ENCODE peak calls at places on chromosomes 2 and 18, in ten cellular contexts. V, N, R, D, C, Z, E, A, T and B are unnamed samples.

GRCh38 chr18:41737218-41737617 is 217.8 kb upstream of the PIK3C3 start:
- DNase-seq in V (no peak), N (no peak), R (no peak), D (no peak), C (no peak), Z (no peak), E (no peak), A (no peak), T (no peak), B (no peak)

GRCh38 chr2:7835693-7836680 is 845.9 kb upstream of the ID2 start:
- DNase-seq in V (no peak), N (peak), R (no peak), D (no peak), C (no peak), Z (no peak), E (no peak), A (no peak), T (no peak), B (no peak)

GRCh38 chr2:174775586-174775985 is 11.3 kb upstream of the CHRNA1 start:
- DNase-seq in V (no peak), N (no peak), R (no peak), D (no peak), C (no peak), Z (no peak), E (no peak), A (no peak), T (no peak), B (no peak)

GRCh38 chr2:121239969-121240368 is 45.0 kb downstream of the TFCP2L1 start:
- DNase-seq in V (no peak), N (no peak), R (no peak), D (no peak), C (no peak), Z (no peak), E (no peak), A (no peak), T (no peak), B (no peak)

GRCh38 chr2:28824207-28824606 is 13.6 kb downstream of the SPDYA start:
- DNase-seq in V (no peak), N (no peak), R (no peak), D (no peak), C (no peak), Z (no peak), E (no peak), A (no peak), T (no peak), B (no peak)

GRCh38 chr2:158779621-158780020 is 15.5 kb upstream of the DAPL1 start:
- DNase-seq in V (no peak), N (no peak), R (no peak), D (peak), C (no peak), Z (no peak), E (no peak), A (no peak), T (no peak), B (no peak)

GRCh38 chr2:240131296-240131695 is 4.8 kb downstream of the COPS9 start:
- DNase-seq in V (no peak), N (no peak), R (no peak), D (no peak), C (no peak), Z (peak), E (no peak), A (no peak), T (no peak), B (no peak)

GRCh38 chr2:213246665-213247281 is 37.5 kb upstream of the SPAG16 start:
- DNase-seq in V (no peak), N (no peak), R (peak), D (peak), C (no peak), Z (no peak), E (no peak), A (peak), T (no peak), B (no peak)

GRCh38 chr18:6613581-6613980 is 115.9 kb upstream of the ARHGAP28 start:
- DNase-seq in V (no peak), N (no peak), R (no peak), D (no peak), C (no peak), Z (no peak), E (no peak), A (no peak), T (no peak), B (no peak)

GRCh38 chr2:133972786-133973185 is 281.1 kb upstream of the MGAT5 start:
- DNase-seq in V (peak), N (no peak), R (peak), D (no peak), C (no peak), Z (no peak), E (peak), A (no peak), T (no peak), B (no peak)

GRCh38 chr18:34494359-34494696 is 215.8 kb upstream of the DTNA start:
- DNase-seq in V (peak), N (no peak), R (no peak), D (no peak), C (peak), Z (no peak), E (no peak), A (no peak), T (peak), B (peak)

GRCh38 chr2:203678971-203679370 is 27.5 kb upstream of the CD28 start:
- DNase-seq in V (no peak), N (no peak), R (no peak), D (no peak), C (no peak), Z (no peak), E (no peak), A (no peak), T (no peak), B (no peak)

GRCh38 chr2:88024509-88024908 is 8.2 kb upstream of the RNU2-63P start:
- DNase-seq in V (no peak), N (no peak), R (no peak), D (no peak), C (no peak), Z (no peak), E (no peak), A (no peak), T (no peak), B (no peak)

GRCh38 chr2:126828051-126828450 is 70.6 kb upstream of the TEX51 start:
- DNase-seq in V (no peak), N (no peak), R (no peak), D (no peak), C (no peak), Z (no peak), E (no peak), A (no peak), T (no peak), B (no peak)

GRCh38 chr2:95052301-95052700 is 26.8 kb downstream of the MAL start:
- DNase-seq in V (no peak), N (no peak), R (no peak), D (no peak), C (no peak), Z (no peak), E (no peak), A (no peak), T (no peak), B (no peak)

GRCh38 chr2:150626934-150627336 is 139.5 kb upstream of the RND3 start:
- DNase-seq in V (no peak), N (no peak), R (no peak), D (no peak), C (no peak), Z (no peak), E (no peak), A (no peak), T (no peak), B (no peak)

GRCh38 chr18:33440011-33440383 is 524 bp downstream of the CCDC178 start:
- DNase-seq in V (no peak), N (no peak), R (peak), D (peak), C (peak), Z (no peak), E (no peak), A (no peak), T (peak), B (peak)

GRCh38 chr2:102096103-102096502 is 46.4 kb upstream of the IL1R1 start:
- DNase-seq in V (no peak), N (no peak), R (peak), D (peak), C (no peak), Z (no peak), E (no peak), A (no peak), T (no peak), B (no peak)

GRCh38 chr2:237154050-237154638 is 68.5 kb downstream of the COPS8 start:
- DNase-seq in V (no peak), N (no peak), R (peak), D (peak), C (no peak), Z (no peak), E (no peak), A (peak), T (no peak), B (no peak)
- TF ChIP-seq CTCF in V (peak), N (peak), R (peak), D (peak), C (peak), Z (peak), E (peak), A (peak), T (peak), B (no peak)

DNA sequence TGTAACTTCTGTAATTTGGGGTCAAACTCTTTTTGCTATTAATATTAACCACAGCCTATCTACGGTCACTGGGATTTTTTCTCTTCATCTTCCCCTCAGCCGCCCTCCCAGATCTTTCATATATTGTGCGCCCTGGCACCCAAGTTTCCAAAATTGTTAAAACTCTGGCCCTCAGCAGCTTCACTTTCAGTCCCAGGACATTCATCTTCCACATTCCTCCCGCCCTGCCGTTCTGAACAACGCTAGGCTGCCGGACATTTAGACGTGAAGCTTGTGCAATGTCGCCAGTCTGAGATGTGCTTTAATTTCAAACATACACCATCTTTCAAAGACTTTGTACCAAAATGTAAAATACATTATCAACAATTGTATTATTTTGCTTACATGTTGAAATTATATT is 1.8 kb upstream of the TMEM18 start:
- DNase-seq in V (no peak), N (no peak), R (no peak), D (no peak), C (no peak), Z (no peak), E (no peak), A (no peak), T (no peak), B (no peak)
- H3K4me3 ChIP-seq in V (no peak), N (no peak), R (no peak), D (no peak), C (no peak), Z (no peak), E (no peak), A (no peak), T (no peak), B (no peak)

DNA sequence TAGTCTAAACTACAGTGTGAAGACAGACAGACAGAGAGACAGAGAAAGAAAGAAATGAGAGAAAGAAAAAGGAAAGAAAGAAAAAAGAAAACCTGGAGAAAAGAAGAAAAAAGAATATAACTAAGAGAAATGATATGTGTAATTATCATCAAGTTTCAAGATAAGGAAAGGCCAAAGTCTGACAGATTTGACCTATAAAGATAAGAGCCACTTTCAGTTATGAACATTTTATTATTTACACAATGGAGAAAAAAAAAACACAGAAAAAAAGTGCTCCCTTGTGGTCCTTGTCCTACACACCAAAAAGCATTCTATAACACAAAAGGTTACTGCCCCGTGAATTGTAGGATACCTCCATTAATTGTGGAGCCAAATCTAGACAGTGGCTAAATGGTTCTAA is 937.2 kb upstream of the DDX18 start:
- DNase-seq in V (no peak), N (no peak), R (no peak), D (no peak), C (no peak), Z (no peak), E (no peak), A (no peak), T (no peak), B (no peak)
- TF ChIP-seq CTCF in V (no peak), N (no peak), R (no peak), D (no peak), C (no peak), Z (no peak), E (no peak), A (no peak), T (no peak), B (no peak)

GRCh38 chr18:9096013-9096383 is 6.5 kb upstream of the NDUFV2 start:
- DNase-seq in V (no peak), N (no peak), R (no peak), D (no peak), C (no peak), Z (no peak), E (no peak), A (no peak), T (no peak), B (no peak)
- H3K4me3 ChIP-seq in V (no peak), N (no peak), R (no peak), D (no peak), C (no peak), Z (no peak), E (no peak), A (peak), T (no peak), B (no peak)

GRCh38 chr2:884027-884748 is 66.5 kb upstream of the SNTG2 start:
- DNase-seq in V (no peak), N (no peak), R (no peak), D (no peak), C (no peak), Z (no peak), E (no peak), A (no peak), T (no peak), B (no peak)
- TF ChIP-seq CTCF in V (no peak), N (no peak), R (no peak), D (no peak), C (no peak), Z (no peak), E (no peak), A (no peak), T (no peak), B (no peak)

GRCh38 chr2:229087843-229088520 is 183.1 kb downstream of the PID1 start:
- DNase-seq in V (no peak), N (no peak), R (no peak), D (no peak), C (no peak), Z (no peak), E (no peak), A (no peak), T (no peak), B (no peak)
- H3K4me3 ChIP-seq in V (no peak), N (no peak), R (no peak), D (no peak), C (no peak), Z (no peak), E (no peak), A (no peak), T (no peak), B (no peak)